ENCODE peak calls at places on chromosomes 13 and 19, in seven cellular contexts. Y is psoas muscle; O is Panc1; B is esophagus squamous epithelium; Q is CD8-positive, alpha-beta memory T cell; A is GM23248; S is SJSA1. M is an unnamed sample.

GRCh38 chr13:113410472-113411201 is 42.7 kb downstream of the ADPRHL1 start:
- DNase-seq in B (no peak), A (peak; percentile 93), Y (peak; percentile 84), S (peak; percentile 95), O (peak; percentile 65), Q (no peak), M (no peak)

GRCh38 chr13:67390462-67391093 is 160.4 kb upstream of the PCDH9 start:
- DNase-seq in O (no peak), S (no peak), A (no peak), B (no peak), Q (no peak), Y (no peak), M (no peak)

GRCh38 chr13:22801402-22802003 is 379.3 kb upstream of the SGCG start:
- DNase-seq in Y (no peak), S (no peak), O (no peak), Q (no peak), B (no peak), A (peak; percentile 34), M (no peak)

GRCh38 chr13:100646030-100646673 is 28.4 kb downstream of the TMTC4 start:
- DNase-seq in B (no peak), A (peak; percentile 47), S (peak; percentile 21), O (no peak), Y (no peak), Q (no peak), M (peak; percentile 53)

GRCh38 chr19:33514885-33515485 is 6.6 kb downstream of the PEPD start:
- DNase-seq in Y (peak; percentile 49), A (peak; percentile 37), S (peak; percentile 92), Q (no peak), B (no peak), O (no peak), M (no peak)

GRCh38 chr19:44774614-44775013 is 3.1 kb upstream of the CBLC start:
- DNase-seq in Q (no peak), A (peak; percentile 45), O (no peak), S (no peak), Y (no peak), B (no peak), M (no peak)

GRCh38 chr13:26759907-26760834 is at the start of gene GPR12:
- DNase-seq in O (no peak), S (no peak), Q (no peak), A (peak; percentile 36), B (no peak), Y (no peak), M (no peak)

GRCh38 chr19:10209305-10209704 is 14.6 kb upstream of the DNMT1 start:
- DNase-seq in A (peak; percentile 62), Y (no peak), S (no peak), O (no peak), B (no peak), Q (no peak), M (no peak)

GRCh38 chr13:54029720-54030119 is 1001.1 kb downstream of the OLFM4 start:
- DNase-seq in Y (no peak), S (no peak), Q (no peak), A (no peak), O (no peak), B (no peak), M (no peak)

GRCh38 chr19:58150328-58150921 is at the start of gene ZNF329:
- DNase-seq in O (peak; percentile 24), Y (peak; percentile 84), A (peak; percentile 96), S (peak; percentile 64), B (no peak), Q (peak; percentile 89), M (peak; percentile 84)

GRCh38 chr19:32464279-32464678 is 58.7 kb downstream of the DPY19L3 start:
- DNase-seq in Q (no peak), O (peak; percentile 27), Y (no peak), S (no peak), B (no peak), A (peak; percentile 24), M (no peak)

GRCh38 chr19:50497030-50497420 is 14.0 kb downstream of the JOSD2 start:
- DNase-seq in B (no peak), S (no peak), Y (peak; percentile 9), Q (no peak), A (no peak), O (no peak), M (no peak)

GRCh38 chr13:48575014-48575413 is 42.1 kb upstream of the RCBTB2 start:
- DNase-seq in O (no peak), B (no peak), Y (no peak), Q (no peak), A (no peak), S (no peak), M (no peak)
- H3K27ac ChIP-seq in O (no peak overlapping the region), B (peak overlapping the region; percentile 75), Y (no peak overlapping the region), Q (no peak overlapping the region), A (no peak overlapping the region), S (no peak overlapping the region), M (no peak overlapping the region)

DNA sequence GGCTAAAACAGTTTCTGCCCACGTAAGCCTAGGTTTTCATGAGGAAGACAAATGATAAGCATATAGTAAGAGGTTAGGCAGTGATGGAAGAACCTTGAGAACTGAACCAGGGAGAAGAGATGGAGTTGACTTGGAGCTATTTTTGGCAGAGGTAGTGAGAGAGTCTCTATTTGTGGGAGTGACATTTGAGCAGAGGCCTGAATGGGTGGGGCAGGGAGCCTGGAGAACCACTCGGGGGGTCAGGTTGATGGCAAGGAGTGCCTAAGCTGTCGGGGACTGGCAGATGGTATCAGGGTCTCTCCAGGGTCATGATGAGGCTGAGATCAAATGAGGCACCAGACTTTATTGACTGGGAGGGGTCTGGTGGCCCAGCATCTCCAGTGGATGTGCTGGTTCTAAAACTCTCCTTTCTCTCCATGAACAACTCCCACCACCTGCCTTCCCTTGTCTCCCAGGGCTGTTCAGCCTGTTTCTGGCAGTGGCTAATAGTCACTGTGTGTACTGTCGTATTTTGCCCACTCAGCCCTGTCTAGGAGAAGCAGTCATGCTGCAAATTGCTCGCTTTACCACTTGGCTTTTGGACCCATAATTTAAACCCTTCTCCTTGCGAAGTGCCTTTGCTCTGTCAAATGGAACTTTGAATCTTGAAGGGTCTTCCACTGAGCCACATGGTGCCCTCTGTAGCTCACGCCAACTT is 3.6 kb downstream of the MAU2 start:
- DNase-seq in Q (no peak), Y (no peak), O (no peak), S (no peak), A (no peak), B (no peak), M (no peak)
- H3K27ac ChIP-seq in Q (no peak overlapping the region), Y (peak overlapping the region; percentile 95), O (no peak overlapping the region), S (no peak overlapping the region), A (no peak overlapping the region), B (no peak overlapping the region), M (no peak overlapping the region)

DNA sequence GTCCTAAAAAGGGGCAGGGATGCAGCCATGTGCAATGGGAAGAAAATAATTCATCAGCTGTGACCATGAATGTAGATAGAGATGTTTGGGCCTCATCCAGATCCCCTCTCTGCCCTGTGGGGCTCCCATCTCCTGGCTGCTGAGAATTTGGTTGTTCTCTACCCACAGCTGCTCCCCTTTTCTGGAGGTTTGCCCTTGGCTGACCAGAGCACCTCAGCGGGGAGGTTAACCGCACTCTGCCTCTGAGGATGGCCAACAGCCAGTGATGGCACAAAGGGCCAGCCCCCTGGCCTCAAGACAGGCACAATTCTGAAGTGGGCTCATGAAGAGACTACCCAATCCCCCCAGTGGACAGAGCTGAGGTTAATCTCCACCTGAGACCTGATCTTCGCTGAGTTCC is 61.5 kb upstream of the SERP2 start:
- DNase-seq in O (no peak), Q (no peak), A (no peak), S (no peak), Y (no peak), B (no peak), M (no peak)
- H3K27ac ChIP-seq in O (no peak overlapping the region), Q (no peak overlapping the region), A (peak overlapping the region; percentile 94), S (peak overlapping the region; percentile 92), Y (no peak overlapping the region), B (no peak overlapping the region), M (no peak overlapping the region)

DNA sequence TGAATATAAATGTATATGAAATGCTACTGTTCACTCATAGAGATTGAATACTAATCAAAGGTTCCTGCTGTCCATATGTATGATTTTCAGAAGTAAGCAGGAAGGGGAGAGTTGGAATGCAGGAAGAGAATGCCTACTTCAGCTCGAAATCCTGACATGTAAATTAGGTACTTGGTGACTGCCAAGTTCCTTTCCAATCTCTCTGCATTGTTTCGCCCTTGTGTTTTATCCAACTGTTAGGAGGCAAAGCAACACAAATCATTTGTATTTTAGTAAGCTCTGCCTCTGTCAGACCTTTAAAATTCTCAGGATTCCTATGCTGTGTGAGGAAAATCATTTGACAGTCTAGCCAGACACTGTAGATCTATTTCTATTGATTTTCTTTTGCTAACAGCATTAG is 9.0 kb downstream of the STARD13 start:
- DNase-seq in B (no peak), Y (no peak), O (no peak), S (no peak), A (no peak), Q (no peak), M (no peak)
- H3K27ac ChIP-seq in B (no peak overlapping the region), Y (no peak overlapping the region), O (no peak overlapping the region), S (no peak overlapping the region), A (no peak overlapping the region), Q (no peak overlapping the region), M (peak overlapping the region; percentile 22)

GRCh38 chr19:16167055-16167454 is 6.3 kb downstream of the CIB3 start:
- DNase-seq in O (no peak), B (no peak), Q (no peak), S (no peak), Y (no peak), A (no peak), M (no peak)
- H3K27ac ChIP-seq in O (no peak overlapping the region), B (no peak overlapping the region), Q (no peak overlapping the region), S (no peak overlapping the region), Y (no peak overlapping the region), A (no peak overlapping the region), M (no peak overlapping the region)

DNA sequence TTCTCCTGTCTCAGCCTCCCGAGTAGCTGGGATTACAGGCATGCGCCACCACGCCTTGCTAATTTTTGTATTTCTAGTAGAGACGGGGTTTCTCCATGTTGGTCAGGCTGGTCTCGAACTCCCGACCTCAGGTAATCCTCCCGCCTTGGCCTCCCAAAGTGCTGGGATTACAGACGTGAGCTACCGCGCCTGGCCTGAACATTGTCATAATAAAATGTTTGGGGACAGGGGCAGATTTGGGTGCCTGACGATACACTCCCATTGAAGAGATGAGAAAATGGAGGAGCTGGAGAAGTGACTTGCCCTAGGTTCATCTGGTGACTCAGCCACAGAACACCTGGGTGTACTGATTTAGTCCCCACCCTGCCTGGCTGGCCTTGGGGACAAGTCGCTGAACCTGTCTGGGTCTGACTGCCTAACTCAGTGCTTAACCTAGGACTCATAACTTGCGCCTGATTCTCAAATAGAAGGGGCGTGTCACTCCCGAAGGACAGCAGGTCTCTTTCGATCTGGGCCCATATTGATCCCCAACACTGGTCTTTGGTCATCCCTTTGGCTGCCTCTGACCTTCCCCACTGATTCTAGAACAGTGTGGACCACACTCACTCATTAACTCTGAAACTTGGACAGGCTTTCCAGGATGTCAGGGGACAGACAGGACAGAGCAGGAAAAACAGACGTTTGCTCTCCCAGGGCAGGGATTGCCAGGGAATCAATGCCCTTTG is 7.6 kb upstream of the BICRA start:
- DNase-seq in O (no peak), Q (no peak), Y (no peak), S (no peak), B (no peak), A (peak; percentile 5), M (no peak)
- H3K27ac ChIP-seq in O (peak overlapping the region; percentile 83), Q (peak overlapping the region; percentile 60), Y (peak overlapping the region; percentile 88), S (no peak overlapping the region), B (peak overlapping the region; percentile 95), A (peak overlapping the region; percentile 87), M (no peak overlapping the region)

GRCh38 chr13:51765142-51765515 is 38.8 kb downstream of the DHRS12 start:
- DNase-seq in Y (no peak), O (no peak), Q (no peak), S (no peak), A (no peak), B (no peak), M (no peak)
- H3K27ac ChIP-seq in Y (peak overlapping the region; percentile 10), O (no peak overlapping the region), Q (no peak overlapping the region), S (peak overlapping the region; percentile 34), A (peak overlapping the region; percentile 76), B (peak overlapping the region; percentile 82), M (peak overlapping the region; percentile 76)

GRCh38 chr13:75480691-75481175 is 1.2 kb downstream of the TBC1D4 start:
- DNase-seq in A (peak; percentile 61), B (no peak), O (no peak), Y (peak; percentile 45), S (no peak), Q (no peak), M (peak; percentile 9)
- H3K27ac ChIP-seq in A (no peak overlapping the region), B (peak overlapping the region; percentile 84), O (no peak overlapping the region), Y (peak overlapping the region; percentile 96), S (no peak overlapping the region), Q (no peak overlapping the region), M (no peak overlapping the region)